ENCODE peak calls at places on chromosomes 12 and 14, in four cellular contexts. One of them, this sample, is unnamed.
A peak's percentile ranks its signal among the peaks of the same experiment; 100 is the strongest.

GRCh38 chr12:6329693-6330045 is 12.2 kb downstream of the TNFRSF1A start:
- DNase-seq in GM12878: no peak
- DNase-seq in HepG2: no peak
- DNase-seq in K562: no peak
- DNase-seq in this sample: no peak

GRCh38 chr12:18171571-18171970 is 81.6 kb upstream of the RERGL start:
- DNase-seq in K562: no peak
- DNase-seq in GM12878: no peak
- DNase-seq in HepG2: no peak
- DNase-seq in this sample: no peak

GRCh38 chr14:30657606-30658163 is 35.6 kb downstream of the SCFD1 start:
- DNase-seq in GM12878: no peak
- DNase-seq in K562: no peak
- DNase-seq in HepG2: peak; percentile 39
- DNase-seq in this sample: no peak

GRCh38 chr14:52351561-52352491 is 37.7 kb downstream of the PTGER2 start:
- DNase-seq in HepG2: no peak
- DNase-seq in GM12878: peak; percentile 19
- DNase-seq in K562: no peak
- DNase-seq in this sample: no peak

GRCh38 chr12:78398750-78399149 is 465.8 kb upstream of the SYT1 start:
- DNase-seq in GM12878: no peak
- DNase-seq in HepG2: no peak
- DNase-seq in K562: no peak
- DNase-seq in this sample: no peak

GRCh38 chr12:6074394-6074793 is 50.1 kb downstream of the VWF start:
- DNase-seq in HepG2: no peak
- DNase-seq in GM12878: no peak
- DNase-seq in K562: no peak
- DNase-seq in this sample: no peak

GRCh38 chr12:104669057-104669770 is 212.5 kb downstream of the CHST11 start:
- DNase-seq in GM12878: no peak
- DNase-seq in HepG2: no peak
- DNase-seq in K562: no peak
- DNase-seq in this sample: peak; percentile 30

GRCh38 chr12:76719171-76719631 is 44.7 kb upstream of the ZDHHC17 start:
- DNase-seq in GM12878: no peak
- DNase-seq in K562: no peak
- DNase-seq in HepG2: no peak
- DNase-seq in this sample: no peak

GRCh38 chr12:95574799-95575452 is 23.6 kb upstream of the USP44 start:
- DNase-seq in HepG2: peak; percentile 31
- DNase-seq in K562: peak; percentile 29
- DNase-seq in GM12878: no peak
- DNase-seq in this sample: peak; percentile 46

GRCh38 chr12:107622005-107622404 is 63.6 kb upstream of the PWP1 start:
- DNase-seq in K562: peak; percentile 71
- DNase-seq in HepG2: peak; percentile 9
- DNase-seq in GM12878: no peak
- DNase-seq in this sample: peak; percentile 51

GRCh38 chr14:35402323-35403084 is 2.0 kb downstream of the NFKBIA start:
- DNase-seq in HepG2: no peak
- DNase-seq in K562: no peak
- DNase-seq in GM12878: no peak
- DNase-seq in this sample: no peak

GRCh38 chr12:28527631-28528249 is 337.5 kb downstream of the CCDC91 start:
- DNase-seq in K562: no peak
- DNase-seq in HepG2: no peak
- DNase-seq in GM12878: no peak
- DNase-seq in this sample: no peak

GRCh38 chr12:131136539-131136872 is 182.8 kb downstream of the ADGRD1 start:
- DNase-seq in K562: no peak
- DNase-seq in GM12878: no peak
- DNase-seq in HepG2: no peak
- DNase-seq in this sample: no peak

GRCh38 chr12:111457577-111457976 is 51.9 kb downstream of the SH2B3 start:
- DNase-seq in K562: no peak
- DNase-seq in HepG2: no peak
- DNase-seq in GM12878: no peak
- DNase-seq in this sample: no peak

GRCh38 chr14:54570651-54571415 is 3.9 kb downstream of the SAMD4A start:
- DNase-seq in K562: no peak
- DNase-seq in HepG2: no peak
- DNase-seq in GM12878: no peak
- DNase-seq in this sample: no peak

GRCh38 chr12:15966426-15966825 is 55.3 kb downstream of the DERA start:
- DNase-seq in HepG2: no peak
- DNase-seq in GM12878: no peak
- DNase-seq in K562: no peak
- DNase-seq in this sample: no peak

GRCh38 chr14:105861985-105862465 is 335.6 kb downstream of the TMEM121 start:
- DNase-seq in GM12878: peak; percentile 88
- DNase-seq in K562: no peak
- DNase-seq in HepG2: no peak
- DNase-seq in this sample: no peak

GRCh38 chr12:54370218-54370730 is 6.0 kb upstream of the GPR84 start:
- DNase-seq in GM12878: no peak
- DNase-seq in K562: peak; percentile 75
- DNase-seq in HepG2: no peak
- DNase-seq in this sample: peak; percentile 85

GRCh38 chr12:124458992-124459851 is 108.2 kb downstream of the NCOR2 start:
- DNase-seq in K562: no peak
- DNase-seq in HepG2: no peak
- DNase-seq in GM12878: no peak
- DNase-seq in this sample: no peak

GRCh38 chr12:46433829-46434228 is 61.3 kb upstream of the SLC38A2 start:
- DNase-seq in GM12878: no peak
- DNase-seq in HepG2: no peak
- DNase-seq in K562: no peak
- DNase-seq in this sample: no peak

GRCh38 chr12:28242129-28242887 is 52.1 kb downstream of the CCDC91 start:
- DNase-seq in HepG2: no peak
- DNase-seq in K562: peak; percentile 28
- DNase-seq in GM12878: no peak
- DNase-seq in this sample: no peak

GRCh38 chr12:88952543-88952942 is 372.3 kb upstream of the KITLG start:
- DNase-seq in HepG2: peak; percentile 15
- DNase-seq in K562: no peak
- DNase-seq in GM12878: no peak
- DNase-seq in this sample: no peak

GRCh38 chr12:117068492-117068891 is 30.7 kb downstream of the TESC start:
- DNase-seq in K562: no peak
- DNase-seq in GM12878: no peak
- DNase-seq in HepG2: no peak
- DNase-seq in this sample: no peak

GRCh38 chr14:47619397-47619796 is 56.0 kb downstream of the MDGA2 start:
- DNase-seq in HepG2: no peak
- DNase-seq in K562: no peak
- DNase-seq in GM12878: no peak
- DNase-seq in this sample: no peak

GRCh38 chr14:100900837-100901390 is 2.6 kb downstream of the RTL1 start:
- DNase-seq in K562: peak; percentile 70
- DNase-seq in GM12878: no peak
- DNase-seq in HepG2: peak; percentile 72
- DNase-seq in this sample: peak; percentile 51

GRCh38 chr12:44464180-44464579 is 411.9 kb downstream of the NELL2 start:
- DNase-seq in GM12878: no peak
- DNase-seq in HepG2: no peak
- DNase-seq in K562: no peak
- DNase-seq in this sample: no peak

GRCh38 chr14:54366726-54367707 is 29.8 kb upstream of the CDKN3 start:
- DNase-seq in HepG2: peak; percentile 84
- DNase-seq in K562: no peak
- DNase-seq in GM12878: no peak
- DNase-seq in this sample: peak; percentile 72

GRCh38 chr12:92080390-92081285 is 65.0 kb downstream of the BTG1 start:
- DNase-seq in HepG2: no peak
- DNase-seq in GM12878: no peak
- DNase-seq in K562: no peak
- DNase-seq in this sample: peak; percentile 38

GRCh38 chr14:104971447-104972240 is 6.5 kb downstream of the AHNAK2 start:
- DNase-seq in K562: no peak
- DNase-seq in GM12878: no peak
- DNase-seq in HepG2: no peak
- DNase-seq in this sample: no peak

GRCh38 chr14:95026851-95027463 is 130.4 kb downstream of the DICER1 start:
- DNase-seq in K562: no peak
- DNase-seq in HepG2: no peak
- DNase-seq in GM12878: no peak
- DNase-seq in this sample: no peak

DNA sequence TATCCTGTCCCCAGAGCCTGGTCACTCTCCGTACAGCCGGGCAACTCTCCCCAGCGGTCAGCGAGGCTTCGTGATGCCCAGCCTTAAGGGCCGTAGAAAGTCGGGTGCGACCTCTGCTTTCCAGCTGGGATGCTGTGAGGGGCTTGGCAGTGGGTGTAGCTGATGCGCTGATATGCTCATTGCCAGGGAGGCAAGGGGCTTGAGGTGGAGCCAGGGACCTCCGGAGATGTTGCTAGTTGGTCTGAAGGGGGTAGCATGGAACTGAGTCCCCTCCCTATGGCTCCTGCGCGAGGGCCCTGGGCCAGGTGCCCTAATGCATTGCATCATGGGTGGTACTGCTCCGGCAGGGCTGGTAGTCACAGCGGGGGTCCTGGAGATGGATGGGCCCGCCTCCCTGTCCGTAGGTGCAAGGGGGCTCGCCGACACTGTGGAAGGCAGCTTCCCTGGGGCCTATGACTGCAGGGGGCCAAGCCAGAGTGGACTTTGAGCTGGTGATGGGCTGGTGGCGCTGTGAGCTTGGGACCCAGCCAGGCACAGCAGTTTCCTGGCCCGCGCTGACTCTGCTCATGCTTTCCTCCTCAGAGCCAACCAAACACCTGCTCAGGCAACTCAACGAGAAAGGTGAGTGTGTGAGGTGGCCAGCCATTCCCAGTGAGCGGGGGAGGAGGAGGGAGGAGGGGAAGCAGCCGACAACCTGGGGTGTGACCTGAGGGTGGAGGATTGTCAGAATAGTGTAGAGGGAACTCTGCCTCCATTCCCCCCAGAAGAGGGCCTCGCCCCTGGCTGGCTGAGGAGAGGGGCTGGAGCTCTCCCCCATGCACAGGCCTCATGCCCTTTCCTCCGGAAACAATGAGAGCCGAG is 32.3 kb downstream of the PLEKHG3 start:
- DNase-seq in GM12878: no peak
- DNase-seq in HepG2: peak; percentile 43
- DNase-seq in K562: peak; percentile 16
- DNase-seq in this sample: no peak
- TF ChIP-seq BHLHE40 in GM12878: no peak
- TF ChIP-seq BHLHE40 in HepG2: no peak
- TF ChIP-seq BHLHE40 in K562: no peak
- TF ChIP-seq BHLHE40 in this sample: no peak

GRCh38 chr12:26028953-26029740 is 70.7 kb downstream of the RASSF8 start:
- DNase-seq in K562: peak; percentile 21
- DNase-seq in HepG2: peak; percentile 17
- DNase-seq in GM12878: no peak
- DNase-seq in this sample: peak; percentile 30
- TF ChIP-seq FOXM1 in K562: no peak
- TF ChIP-seq FOXM1 in HepG2: no peak
- TF ChIP-seq FOXM1 in GM12878: no peak
- TF ChIP-seq FOXM1 in this sample: no peak

GRCh38 chr14:57182760-57183503 is 85.8 kb downstream of the EXOC5 start:
- DNase-seq in K562: no peak
- DNase-seq in GM12878: no peak
- DNase-seq in HepG2: peak; percentile 15
- DNase-seq in this sample: peak; percentile 55
- TF ChIP-seq FOXK2 in K562: no peak
- TF ChIP-seq FOXK2 in GM12878: no peak
- TF ChIP-seq FOXK2 in HepG2: no peak
- TF ChIP-seq FOXK2 in this sample: no peak

GRCh38 chr12:49903700-49904423 is at the start of gene FAIM2:
- DNase-seq in K562: peak; percentile 72
- DNase-seq in GM12878: no peak
- DNase-seq in HepG2: no peak
- DNase-seq in this sample: no peak
- TF ChIP-seq BHLHE40 in K562: no peak
- TF ChIP-seq BHLHE40 in GM12878: no peak
- TF ChIP-seq BHLHE40 in HepG2: no peak
- TF ChIP-seq BHLHE40 in this sample: no peak

GRCh38 chr14:68627868-68628604 is 164.8 kb downstream of the ZFP36L1 start:
- DNase-seq in HepG2: no peak
- DNase-seq in K562: no peak
- DNase-seq in GM12878: no peak
- DNase-seq in this sample: no peak
- TF ChIP-seq FOXM1 in HepG2: no peak
- TF ChIP-seq FOXM1 in K562: no peak
- TF ChIP-seq FOXM1 in GM12878: no peak
- TF ChIP-seq FOXM1 in this sample: no peak